ENCODE peak calls at places on chromosomes 12 and 14, in four cellular contexts. H is WTC11, R is HepG2, D is K562. A is an unnamed sample.

GRCh38 chr12:90058721-90059120 is 350.1 kb upstream of the ATP2B1 start:
- DNase-seq in H (no peak), D (no peak), R (no peak), A (no peak)

GRCh38 chr14:69535230-69535848 is 39.3 kb downstream of the CCDC177 start:
- DNase-seq in R (peak; percentile 37), D (peak; percentile 28), H (peak; percentile 75), A (peak; percentile 87)

GRCh38 chr14:22545842-22546721 is 42.9 kb downstream of the DAD1 start:
- DNase-seq in R (no peak), D (no peak), H (no peak), A (no peak)

GRCh38 chr14:101248840-101249675 is 312.2 kb upstream of the DIO3 start:
- DNase-seq in D (no peak), R (no peak), H (no peak), A (no peak)

GRCh38 chr14:26199599-26200370 is 398.0 kb downstream of the NOVA1 start:
- DNase-seq in R (no peak), H (no peak), D (no peak), A (no peak)

GRCh38 chr14:32711103-32711680 is 227.5 kb upstream of the NPAS3 start:
- DNase-seq in R (peak; percentile 62), D (peak; percentile 28), H (no peak), A (peak; percentile 49)

GRCh38 chr14:42504433-42504832 is 897.8 kb downstream of the LRFN5 start:
- DNase-seq in R (no peak), H (no peak), D (no peak), A (no peak)

GRCh38 chr12:62131153-62131552 is 129.1 kb upstream of the USP15 start:
- DNase-seq in H (no peak), D (no peak), R (no peak), A (no peak)

GRCh38 chr14:34331728-34332623 is 130.1 kb downstream of the SPTSSA start:
- DNase-seq in H (peak; percentile 80), R (peak; percentile 95), D (peak; percentile 73), A (peak; percentile 64)

GRCh38 chr14:44962573-44963528 is 861 bp downstream of the TOGARAM1 start:
- DNase-seq in H (peak; percentile 39), D (peak; percentile 46), R (no peak), A (no peak)

DNA sequence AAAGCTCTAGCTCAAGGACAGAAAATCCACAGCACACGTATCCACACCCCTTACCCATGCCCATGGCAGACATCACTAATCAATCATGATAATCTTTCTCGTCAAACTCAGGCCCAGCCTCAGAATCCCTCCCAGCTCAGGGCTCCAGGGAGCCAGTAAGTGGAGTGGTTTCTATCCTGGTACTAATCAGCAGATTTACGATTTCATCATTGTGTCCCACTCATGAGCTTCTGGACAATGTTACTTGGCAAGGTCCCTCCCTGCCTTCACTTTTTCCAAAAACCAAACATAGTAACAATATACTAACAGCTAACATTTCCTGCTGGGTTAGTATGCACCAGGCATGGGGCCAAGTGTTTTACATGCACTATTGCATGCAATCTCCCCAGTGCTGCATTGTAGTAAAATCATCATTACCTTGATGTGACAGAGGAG is 45.8 kb upstream of the NCOR2 start:
- DNase-seq in H (no peak), R (no peak), D (no peak), A (no peak)
- TF ChIP-seq ELF4 in H (no peak), R (no peak), D (no peak), A (no peak)

DNA sequence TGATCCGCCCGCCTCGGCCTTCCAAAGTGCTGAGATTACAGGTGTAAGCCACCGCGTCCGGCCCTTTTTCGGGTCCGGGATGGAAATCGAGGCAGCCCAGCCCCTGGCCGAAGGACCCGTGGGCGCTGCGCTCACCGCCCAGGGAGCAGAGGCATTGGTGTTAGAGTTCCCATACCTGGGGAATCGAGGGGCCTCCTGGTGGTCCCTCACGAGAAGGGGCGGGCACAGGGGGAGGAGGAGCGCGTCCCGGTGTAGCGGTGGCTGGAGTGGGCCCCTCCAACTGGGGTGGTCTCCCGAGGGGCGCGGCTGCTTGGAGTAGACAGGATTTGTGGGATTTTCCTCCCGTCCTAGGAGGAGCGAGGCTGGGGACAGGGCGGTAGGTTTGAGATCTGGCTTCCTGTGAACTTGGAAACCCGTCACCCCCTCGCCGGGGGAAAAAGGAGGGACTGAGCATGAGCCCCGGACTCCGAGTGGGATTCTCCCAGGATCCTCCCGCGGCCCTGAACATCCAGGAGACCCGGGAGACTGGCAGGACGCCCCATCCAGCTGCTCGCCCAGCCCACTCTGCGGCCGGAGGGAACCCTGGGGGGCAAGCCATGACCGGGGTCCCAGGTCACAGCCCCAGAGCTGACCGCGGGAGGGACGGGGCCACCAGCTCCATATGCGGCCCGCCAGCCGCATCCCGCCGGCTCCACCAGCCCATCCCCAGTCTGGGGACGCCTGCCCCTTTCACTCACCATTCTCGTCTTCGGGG is 70.9 kb downstream of the ASCL4 start:
- DNase-seq in H (peak; percentile 16), R (no peak), D (no peak), A (no peak)
- TF ChIP-seq ELF4 in H (no peak), R (no peak), D (no peak), A (no peak)

GRCh38 chr12:53200458-53201169 is 6.4 kb downstream of the ITGB7 start:
- DNase-seq in R (no peak), D (peak; percentile 50), H (no peak), A (no peak)
- TF ChIP-seq ELF4 in R (no peak), D (no peak), H (no peak), A (no peak)

DNA sequence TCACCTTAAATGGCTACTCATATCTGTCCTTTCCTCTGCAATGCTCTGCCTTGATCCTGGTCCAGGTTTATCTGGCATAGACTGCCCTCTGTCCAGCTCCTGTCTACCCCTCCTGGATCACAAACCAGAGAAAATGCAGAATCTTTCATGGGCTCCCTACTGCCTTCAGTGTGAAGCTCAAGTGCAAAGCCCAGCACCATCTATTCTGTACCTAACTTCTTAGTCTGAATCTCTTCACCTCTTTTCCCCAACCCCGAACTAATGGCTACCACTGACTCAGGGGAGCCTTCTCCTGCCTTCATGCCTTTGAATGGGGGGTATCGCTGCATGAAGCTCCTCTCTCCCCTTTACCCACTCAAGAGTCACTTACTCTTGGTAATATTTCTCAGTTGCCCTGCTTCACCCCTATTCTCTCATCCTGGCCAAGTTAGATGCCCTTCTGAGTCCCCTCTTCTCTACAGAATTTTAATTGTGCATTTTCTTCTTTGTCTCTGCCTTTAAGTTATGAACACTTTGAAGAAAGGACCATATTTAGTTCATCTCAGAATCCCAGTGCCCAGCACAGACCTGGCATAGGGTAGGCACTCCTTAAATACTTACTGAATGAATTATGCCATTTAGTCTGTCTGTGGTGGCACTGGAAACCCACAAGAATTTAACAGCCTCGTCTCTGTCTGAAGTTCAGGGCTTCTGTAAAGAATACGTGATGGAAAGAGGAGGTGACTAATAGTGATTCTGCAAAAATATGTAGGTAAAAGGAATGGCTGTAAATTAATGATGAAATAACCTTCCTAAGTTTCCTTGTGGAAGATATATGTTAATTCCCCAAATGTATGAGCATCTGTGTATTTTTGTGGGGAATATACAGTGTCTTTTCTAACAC is 191.3 kb upstream of the AMIGO2 start:
- DNase-seq in H (no peak), R (no peak), D (no peak), A (no peak)
- TF ChIP-seq ELF4 in H (no peak), R (no peak), D (no peak), A (no peak)

A was measured in HEK293T.